ENCODE peak calls at places on chromosomes 3 and 15, in four cellular contexts. One of them, this sample, is unnamed.

GRCh38 chr3:25218362-25218761 is 209.7 kb upstream of the RARB start:
- DNase-seq in RWPE2: no peak
- DNase-seq in Caki2: no peak
- DNase-seq in progenitor cell of endocrine pancreas: no peak
- DNase-seq in this sample: no peak

GRCh38 chr15:39814487-39814886 is 31.8 kb upstream of the FSIP1 start:
- DNase-seq in RWPE2: no peak
- DNase-seq in Caki2: no peak
- DNase-seq in progenitor cell of endocrine pancreas: no peak
- DNase-seq in this sample: no peak

GRCh38 chr15:68431037-68431791 is 749 bp downstream of the ITGA11 start:
- DNase-seq in RWPE2: peak
- DNase-seq in Caki2: no peak
- DNase-seq in progenitor cell of endocrine pancreas: peak
- DNase-seq in this sample: no peak

GRCh38 chr3:32706348-32707025 is 21.5 kb downstream of the CNOT10 start:
- DNase-seq in RWPE2: no peak
- DNase-seq in Caki2: no peak
- DNase-seq in progenitor cell of endocrine pancreas: no peak
- DNase-seq in this sample: no peak

GRCh38 chr3:59771760-59772159 is 721.9 kb upstream of the CFAP20DC start:
- DNase-seq in RWPE2: no peak
- DNase-seq in Caki2: peak
- DNase-seq in progenitor cell of endocrine pancreas: no peak
- DNase-seq in this sample: peak

GRCh38 chr3:119635719-119636118 is 24.7 kb downstream of the POPDC2 start:
- DNase-seq in RWPE2: no peak
- DNase-seq in Caki2: no peak
- DNase-seq in progenitor cell of endocrine pancreas: no peak
- DNase-seq in this sample: no peak

GRCh38 chr3:172461530-172462138 is 13.4 kb upstream of the GHSR start:
- DNase-seq in RWPE2: no peak
- DNase-seq in Caki2: peak
- DNase-seq in progenitor cell of endocrine pancreas: no peak
- DNase-seq in this sample: peak

GRCh38 chr3:65376426-65376825 is 662.3 kb downstream of the MAGI1 start:
- DNase-seq in RWPE2: no peak
- DNase-seq in Caki2: peak
- DNase-seq in progenitor cell of endocrine pancreas: no peak
- DNase-seq in this sample: no peak

GRCh38 chr15:90620379-90621134 is 90.8 kb downstream of the CRTC3 start:
- DNase-seq in RWPE2: no peak
- DNase-seq in Caki2: no peak
- DNase-seq in progenitor cell of endocrine pancreas: no peak
- DNase-seq in this sample: peak

GRCh38 chr15:53446376-53446775 is 313.1 kb downstream of the WDR72 start:
- DNase-seq in RWPE2: no peak
- DNase-seq in Caki2: no peak
- DNase-seq in progenitor cell of endocrine pancreas: no peak
- DNase-seq in this sample: no peak

GRCh38 chr3:70880416-70880815 is 568.0 kb upstream of the MDFIC2 start:
- DNase-seq in RWPE2: no peak
- DNase-seq in Caki2: no peak
- DNase-seq in progenitor cell of endocrine pancreas: no peak
- DNase-seq in this sample: no peak

GRCh38 chr3:64502284-64502683 is 185.5 kb downstream of the ADAMTS9 start:
- DNase-seq in RWPE2: no peak
- DNase-seq in Caki2: no peak
- DNase-seq in progenitor cell of endocrine pancreas: no peak
- DNase-seq in this sample: peak

GRCh38 chr3:138781012-138781470 is 53.7 kb downstream of the PIK3CB start:
- DNase-seq in RWPE2: no peak
- DNase-seq in Caki2: peak
- DNase-seq in progenitor cell of endocrine pancreas: no peak
- DNase-seq in this sample: no peak

GRCh38 chr3:117853923-117854322 is 1144.3 kb downstream of the TUSC7 start:
- DNase-seq in RWPE2: no peak
- DNase-seq in Caki2: peak
- DNase-seq in progenitor cell of endocrine pancreas: no peak
- DNase-seq in this sample: peak

GRCh38 chr15:86515625-86516024 is 436.0 kb downstream of the AGBL1 start:
- DNase-seq in RWPE2: no peak
- DNase-seq in Caki2: no peak
- DNase-seq in progenitor cell of endocrine pancreas: no peak
- DNase-seq in this sample: no peak

GRCh38 chr15:39360417-39360816 is 220.5 kb upstream of the THBS1 start:
- DNase-seq in RWPE2: no peak
- DNase-seq in Caki2: no peak
- DNase-seq in progenitor cell of endocrine pancreas: no peak
- DNase-seq in this sample: peak

GRCh38 chr3:184679056-184679502 is 32.8 kb downstream of the MAGEF1 start:
- DNase-seq in RWPE2: no peak
- DNase-seq in Caki2: no peak
- DNase-seq in progenitor cell of endocrine pancreas: no peak
- DNase-seq in this sample: no peak

GRCh38 chr3:18234717-18235335 is 190.3 kb downstream of the SATB1 start:
- DNase-seq in RWPE2: no peak
- DNase-seq in Caki2: no peak
- DNase-seq in progenitor cell of endocrine pancreas: no peak
- DNase-seq in this sample: no peak

GRCh38 chr3:47636225-47636624 is 57.6 kb upstream of the CSPG5 start:
- DNase-seq in RWPE2: no peak
- DNase-seq in Caki2: no peak
- DNase-seq in progenitor cell of endocrine pancreas: no peak
- DNase-seq in this sample: no peak

GRCh38 chr3:35932995-35933394 is 293.7 kb downstream of the ARPP21 start:
- DNase-seq in RWPE2: no peak
- DNase-seq in Caki2: peak
- DNase-seq in progenitor cell of endocrine pancreas: no peak
- DNase-seq in this sample: peak

GRCh38 chr15:40054746-40055575 is 16.0 kb upstream of the SRP14 start:
- DNase-seq in RWPE2: no peak
- DNase-seq in Caki2: peak
- DNase-seq in progenitor cell of endocrine pancreas: no peak
- DNase-seq in this sample: no peak

GRCh38 chr3:124230928-124231456 is 239.1 kb upstream of the ROPN1 start:
- DNase-seq in RWPE2: no peak
- DNase-seq in Caki2: no peak
- DNase-seq in progenitor cell of endocrine pancreas: no peak
- DNase-seq in this sample: no peak

GRCh38 chr3:142787719-142788118 is 63.9 kb downstream of the TRPC1 start:
- DNase-seq in RWPE2: no peak
- DNase-seq in Caki2: no peak
- DNase-seq in progenitor cell of endocrine pancreas: no peak
- DNase-seq in this sample: no peak

GRCh38 chr15:28935316-28935715 is 49.5 kb downstream of the APBA2 start:
- DNase-seq in RWPE2: peak
- DNase-seq in Caki2: no peak
- DNase-seq in progenitor cell of endocrine pancreas: no peak
- DNase-seq in this sample: peak